ENCODE peak calls at places on chromosomes 6 and 20, in seven cellular contexts. W is T-helper 9 cell; S is hypothalamus; J is stimulated activated CD8-positive, alpha-beta memory T cell treated with anti-CD3 and anti-CD28 coated beads, Interleukin-4, amount 100 ng/mL, for 4 hours; G is effector memory CD8-positive, alpha-beta T cell; T is GM12878; F is progenitor cell of endocrine pancreas. B is an unnamed sample.

GRCh38 chr6:157726892-157727628 is 96.0 kb upstream of the SNX9 start:
- DNase-seq in W (no peak), S (no peak), J (no peak), G (no peak), T (no peak), F (no peak), B (no peak)

GRCh38 chr20:19047040-19047950 is 165.1 kb upstream of the SLC24A3 start:
- DNase-seq in W (no peak), S (no peak), J (no peak), G (no peak), T (no peak), F (no peak), B (no peak)

GRCh38 chr6:8238772-8239683 is 136.7 kb upstream of the EEF1E1 start:
- DNase-seq in W (no peak), S (no peak), J (no peak), G (no peak), T (no peak), F (no peak), B (no peak)

GRCh38 chr20:5168582-5169396 is 42.0 kb downstream of the CDS2 start:
- DNase-seq in W (no peak), S (no peak), J (no peak), G (no peak), T (no peak), F (no peak), B (peak; percentile 29)

GRCh38 chr6:167530960-167531359 is 206.1 kb downstream of the TTLL2 start:
- DNase-seq in W (no peak), S (no peak), J (no peak), G (no peak), T (no peak), F (no peak), B (no peak)

GRCh38 chr20:49385471-49385870 is 97.0 kb downstream of the KCNB1 start:
- DNase-seq in W (no peak), S (no peak), J (no peak), G (no peak), T (no peak), F (no peak), B (no peak)

GRCh38 chr20:8601542-8601912 is 467.4 kb upstream of the PLCB4 start:
- DNase-seq in W (no peak), S (no peak), J (no peak), G (no peak), T (peak; percentile 56), F (no peak), B (no peak)

GRCh38 chr20:34747479-34747878 is 43.3 kb downstream of the TP53INP2 start:
- DNase-seq in W (no peak), S (no peak), J (no peak), G (no peak), T (no peak), F (no peak), B (no peak)

GRCh38 chr6:107192739-107193296 is 77.5 kb upstream of the BEND3 start:
- DNase-seq in W (no peak), S (no peak), J (no peak), G (no peak), T (no peak), F (no peak), B (no peak)

GRCh38 chr6:56961151-56961550 is 6.2 kb downstream of the BEND6 start:
- DNase-seq in W (no peak), S (no peak), J (no peak), G (no peak), T (no peak), F (no peak), B (no peak)

GRCh38 chr6:70706491-70707123 is 38.9 kb downstream of the SMAP1 start:
- DNase-seq in W (no peak), S (no peak), J (no peak), G (peak; percentile 25), T (no peak), F (no peak), B (peak; percentile 45)

GRCh38 chr6:134235937-134236751 is 81.8 kb downstream of the SGK1 start:
- DNase-seq in W (no peak), S (no peak), J (no peak), G (no peak), T (peak; percentile 77), F (no peak), B (peak; percentile 81)

GRCh38 chr6:159104163-159104885 is 59.5 kb upstream of the TAGAP start:
- DNase-seq in W (peak; percentile 65), S (peak; percentile 42), J (peak; percentile 44), G (peak; percentile 75), T (no peak), F (peak; percentile 59), B (peak; percentile 74)

GRCh38 chr6:157213426-157213825 is 109.9 kb downstream of the TMEM242 start:
- DNase-seq in W (no peak), S (no peak), J (no peak), G (no peak), T (no peak), F (no peak), B (no peak)

GRCh38 chr6:10759884-10760329 is 12.3 kb downstream of the TMEM14B start:
- DNase-seq in W (no peak), S (no peak), J (no peak), G (no peak), T (no peak), F (no peak), B (no peak)

GRCh38 chr6:85078071-85078470 is 313.7 kb upstream of the TBX18 start:
- DNase-seq in W (no peak), S (no peak), J (no peak), G (no peak), T (no peak), F (no peak), B (no peak)

GRCh38 chr20:53865905-53866786 is 204.2 kb downstream of the BCAS1 start:
- DNase-seq in W (no peak), S (no peak), J (no peak), G (no peak), T (no peak), F (peak; percentile 14), B (peak; percentile 38)

GRCh38 chr6:93779086-93779858 is 359.9 kb upstream of the EPHA7 start:
- DNase-seq in W (no peak), S (peak; percentile 7), J (no peak), G (no peak), T (no peak), F (no peak), B (no peak)

GRCh38 chr20:3679749-3680700 is 1.8 kb downstream of the ADAM33 start:
- DNase-seq in W (no peak), S (no peak), J (no peak), G (no peak), T (no peak), F (no peak), B (no peak)

GRCh38 chr20:17533396-17533795 is 2.2 kb upstream of the BFSP1 start:
- DNase-seq in W (no peak), S (no peak), J (no peak), G (no peak), T (no peak), F (no peak), B (no peak)

GRCh38 chr20:63882257-63883208 is 12.4 kb upstream of the DNAJC5 start:
- DNase-seq in W (no peak), S (no peak), J (no peak), G (no peak), T (no peak), F (no peak), B (no peak)

GRCh38 chr20:51697119-51697826 is 70.9 kb downstream of the ATP9A start:
- DNase-seq in W (no peak), S (no peak), J (no peak), G (no peak), T (no peak), F (no peak), B (no peak)

GRCh38 chr6:75196051-75196743 is 9.7 kb downstream of the COL12A1 start:
- DNase-seq in W (no peak), S (no peak), J (no peak), G (no peak), T (no peak), F (no peak), B (no peak)

GRCh38 chr20:12597491-12597890 is 411.3 kb upstream of the SPTLC3 start:
- DNase-seq in W (no peak), S (no peak), J (no peak), G (no peak), T (no peak), F (no peak), B (no peak)

GRCh38 chr6:47700051-47700450 is 1.7 kb downstream of the ADGRF4 start:
- DNase-seq in W (no peak), S (no peak), J (no peak), G (no peak), T (no peak), F (no peak), B (no peak)

GRCh38 chr6:33292996-33293682 is 3.7 kb downstream of the PFDN6 start:
- DNase-seq in W (no peak), S (no peak), J (no peak), G (no peak), T (no peak), F (no peak), B (no peak)

B was measured in naive B cell.